ENCODE peak calls at places on chromosomes 13 and 19, in nine cellular contexts. E is neural crest cell; T is body of pancreas; B is AG04450; C is mucosa of gallbladder; Q is foreskin fibroblast; L is stimulated activated CD4-positive, alpha-beta T cell treated with anti-CD3 and anti-CD28 coated beads, Interleukin-15, amount 100 ng/mL, for 1 hour; R is NCI-H510A treated with DMSO at 0.1 percent for 48 hours; J is ascending aorta. I is an unnamed sample.
A peak's percentile ranks its signal among the peaks of the same experiment; 100 is the strongest.

GRCh38 chr13:23610187-23610576 is 40.0 kb downstream of the TNFRSF19 start:
- DNase-seq in Q (peak; percentile 43), C (no peak), J (no peak), E (no peak), T (no peak), R (no peak), B (no peak), L (no peak), I (no peak)

GRCh38 chr13:87676254-87677042 is 5.3 kb downstream of the SLITRK5 start:
- DNase-seq in T (no peak), Q (no peak), R (no peak), L (no peak), C (no peak), E (no peak), B (no peak), J (no peak), I (no peak)

GRCh38 chr19:54013866-54014265 is 22.4 kb downstream of the CACNG6 start:
- DNase-seq in Q (no peak), R (no peak), L (no peak), E (no peak), T (no peak), B (no peak), C (no peak), J (no peak), I (no peak)

GRCh38 chr13:113275387-113275786 is 21.7 kb upstream of the LAMP1 start:
- DNase-seq in R (peak; percentile 16), B (peak; percentile 39), J (no peak), L (no peak), T (peak; percentile 65), Q (peak; percentile 86), C (peak; percentile 49), E (peak; percentile 25), I (peak; percentile 5)

GRCh38 chr13:60047943-60048342 is 115.8 kb downstream of the DIAPH3 start:
- DNase-seq in R (no peak), T (no peak), L (no peak), Q (peak; percentile 4), C (no peak), J (no peak), B (no peak), E (no peak), I (no peak)

GRCh38 chr13:104086205-104086604 is 1020.0 kb upstream of the SLC10A2 start:
- DNase-seq in T (no peak), B (no peak), C (no peak), E (no peak), J (no peak), Q (no peak), L (no peak), R (no peak), I (no peak)

GRCh38 chr19:27770095-27770494 is 1442.9 kb downstream of the UQCRFS1 start:
- DNase-seq in E (no peak), R (no peak), Q (no peak), L (no peak), J (no peak), C (no peak), T (no peak), B (no peak), I (no peak)

GRCh38 chr19:1469200-1469935 is 9.6 kb downstream of the C19orf25 start:
- DNase-seq in Q (peak; percentile 64), L (no peak), T (no peak), C (no peak), E (no peak), R (no peak), B (no peak), J (no peak), I (no peak)

GRCh38 chr13:98613591-98613990 is 36.7 kb upstream of the STK24 start:
- DNase-seq in J (no peak), Q (peak; percentile 42), B (no peak), T (no peak), R (no peak), E (no peak), C (no peak), L (no peak), I (no peak)

GRCh38 chr13:111540486-111540885 is 220.0 kb downstream of the TEX29 start:
- DNase-seq in C (no peak), L (no peak), B (no peak), T (no peak), J (no peak), E (no peak), Q (no peak), R (no peak), I (no peak)

GRCh38 chr19:35353635-35354034 is 4.6 kb upstream of the FFAR3 start:
- DNase-seq in B (no peak), T (no peak), Q (peak; percentile 10), E (no peak), L (no peak), R (no peak), J (no peak), C (no peak), I (no peak)

GRCh38 chr19:40754611-40755247 is 3.7 kb downstream of the SNRPA start:
- DNase-seq in T (peak; percentile 51), C (no peak), J (no peak), E (no peak), L (no peak), B (no peak), R (no peak), Q (peak; percentile 47), I (no peak)

GRCh38 chr19:48802623-48803022 is 8.2 kb downstream of the BCAT2 start:
- DNase-seq in T (no peak), Q (no peak), L (no peak), B (no peak), J (no peak), E (no peak), C (no peak), R (no peak), I (no peak)

GRCh38 chr19:32581704-32582164 is 744 bp downstream of the PDCD5 start:
- DNase-seq in R (no peak), E (peak; percentile 9), L (no peak), Q (peak; percentile 52), J (no peak), C (no peak), B (peak; percentile 21), T (peak; percentile 16), I (peak; percentile 31)

GRCh38 chr13:30660796-30661195 is 43.1 kb downstream of the USPL1 start:
- DNase-seq in R (no peak), Q (no peak), T (no peak), C (no peak), B (no peak), E (no peak), J (no peak), L (no peak), I (no peak)

GRCh38 chr19:19900124-19900523 is 622 bp upstream of the ZNF93 start:
- DNase-seq in Q (peak; percentile 63), T (peak; percentile 6), R (no peak), J (no peak), L (no peak), B (peak; percentile 61), C (no peak), E (no peak), I (peak; percentile 4)

GRCh38 chr13:97460004-97460756 is 26.2 kb downstream of the RAP2A start:
- DNase-seq in Q (no peak), J (no peak), T (peak; percentile 10), L (no peak), B (no peak), R (no peak), C (no peak), E (no peak), I (no peak)

GRCh38 chr19:16051254-16052025 is 24.9 kb upstream of the TPM4 start:
- DNase-seq in T (no peak), B (no peak), J (no peak), E (no peak), R (no peak), C (no peak), L (no peak), Q (no peak), I (no peak)

GRCh38 chr13:112881656-112882554 is 87.1 kb upstream of the MCF2L start:
- DNase-seq in Q (no peak), L (no peak), R (no peak), J (no peak), B (no peak), E (no peak), T (no peak), C (no peak), I (no peak)

GRCh38 chr13:113924184-113924583 is 49.7 kb downstream of the C13orf46 start:
- DNase-seq in C (no peak), L (no peak), T (no peak), J (no peak), R (no peak), B (no peak), Q (no peak), E (no peak), I (no peak)